ENCODE peak calls at places on chromosomes 11 and 22, in eight cellular contexts. F, W, N, P, R, I, Y and J are unnamed samples.
A peak's percentile ranks its signal among the peaks of the same experiment; 100 is the strongest.

GRCh38 chr22:41517172-41518047 is 26.9 kb downstream of the POLR3H start:
- DNase-seq in F (no peak), W (peak; percentile 43), N (peak; percentile 75), P (peak; percentile 70), R (peak; percentile 71), I (peak; percentile 71), Y (peak; percentile 27), J (peak; percentile 74)

GRCh38 chr11:1867381-1867780 is 14.5 kb downstream of the LSP1 start:
- DNase-seq in F (no peak), W (no peak), N (no peak), P (no peak), R (no peak), I (no peak), Y (no peak), J (no peak)

GRCh38 chr11:59173080-59173963 is 1.4 kb downstream of the DTX4 start:
- DNase-seq in F (peak; percentile 30), W (no peak), N (peak; percentile 36), P (no peak), R (no peak), I (peak; percentile 90), Y (peak; percentile 13), J (peak; percentile 37)

GRCh38 chr11:88016392-88017020 is 158.7 kb downstream of the RAB38 start:
- DNase-seq in F (peak; percentile 77), W (peak; percentile 88), N (peak; percentile 28), P (peak; percentile 96), R (peak; percentile 92), I (peak; percentile 75), Y (peak; percentile 78), J (peak; percentile 78)

GRCh38 chr11:67349457-67349856 is 3.9 kb downstream of the POLD4 start:
- DNase-seq in F (no peak), W (no peak), N (no peak), P (no peak), R (no peak), I (no peak), Y (no peak), J (no peak)

GRCh38 chr11:66835762-66836405 is 7.4 kb upstream of the RCE1 start:
- DNase-seq in F (peak; percentile 47), W (peak; percentile 47), N (no peak), P (no peak), R (peak; percentile 84), I (no peak), Y (no peak), J (no peak)

GRCh38 chr22:31192513-31192912 is 19.6 kb upstream of the LIMK2 start:
- DNase-seq in F (no peak), W (peak; percentile 13), N (no peak), P (no peak), R (peak; percentile 76), I (no peak), Y (no peak), J (no peak)

GRCh38 chr11:6925636-6926207 is 504 bp upstream of the ZNF215 start:
- DNase-seq in F (peak; percentile 31), W (peak; percentile 6), N (no peak), P (peak; percentile 34), R (peak; percentile 8), I (peak; percentile 42), Y (no peak), J (peak; percentile 8)

GRCh38 chr11:86812981-86813380 is 12.6 kb downstream of the PRSS23 start:
- DNase-seq in F (no peak), W (no peak), N (no peak), P (no peak), R (no peak), I (no peak), Y (no peak), J (no peak)

GRCh38 chr11:113923572-113923971 is 19.0 kb downstream of the HTR3B start:
- DNase-seq in F (no peak), W (no peak), N (no peak), P (no peak), R (no peak), I (no peak), Y (no peak), J (no peak)

GRCh38 chr11:58067685-58068084 is 36.9 kb downstream of the OR6Q1 start:
- DNase-seq in F (peak; percentile 55), W (no peak), N (no peak), P (peak; percentile 22), R (no peak), I (no peak), Y (no peak), J (no peak)

GRCh38 chr11:128116447-128117240 is 470.7 kb downstream of the ETS1 start:
- DNase-seq in F (no peak), W (peak; percentile 7), N (no peak), P (peak; percentile 11), R (peak; percentile 17), I (no peak), Y (no peak), J (peak; percentile 35)

GRCh38 chr11:22433066-22433450 is 94.9 kb downstream of the SLC17A6 start:
- DNase-seq in F (peak; percentile 78), W (no peak), N (no peak), P (no peak), R (no peak), I (no peak), Y (no peak), J (no peak)

GRCh38 chr11:130762342-130763037 is 153.8 kb downstream of the SNX19 start:
- DNase-seq in F (no peak), W (no peak), N (no peak), P (peak; percentile 50), R (no peak), I (no peak), Y (no peak), J (no peak)

GRCh38 chr11:33040127-33040861 is 922 bp downstream of the TCP11L1 start:
- DNase-seq in F (peak; percentile 56), W (no peak), N (peak; percentile 43), P (peak; percentile 15), R (peak; percentile 40), I (no peak), Y (no peak), J (peak; percentile 77)

GRCh38 chr11:91136631-91137030 is 913.8 kb upstream of the CHORDC1 start:
- DNase-seq in F (no peak), W (no peak), N (no peak), P (peak; percentile 46), R (no peak), I (no peak), Y (no peak), J (peak; percentile 58)

GRCh38 chr11:78926633-78927347 is 352.1 kb upstream of the NARS2 start:
- DNase-seq in F (peak; percentile 29), W (no peak), N (peak; percentile 60), P (peak; percentile 30), R (peak; percentile 53), I (no peak), Y (no peak), J (no peak)

GRCh38 chr11:118304227-118304808 is at the start of gene CD3E:
- DNase-seq in F (no peak), W (no peak), N (no peak), P (no peak), R (no peak), I (no peak), Y (no peak), J (no peak)

DNA sequence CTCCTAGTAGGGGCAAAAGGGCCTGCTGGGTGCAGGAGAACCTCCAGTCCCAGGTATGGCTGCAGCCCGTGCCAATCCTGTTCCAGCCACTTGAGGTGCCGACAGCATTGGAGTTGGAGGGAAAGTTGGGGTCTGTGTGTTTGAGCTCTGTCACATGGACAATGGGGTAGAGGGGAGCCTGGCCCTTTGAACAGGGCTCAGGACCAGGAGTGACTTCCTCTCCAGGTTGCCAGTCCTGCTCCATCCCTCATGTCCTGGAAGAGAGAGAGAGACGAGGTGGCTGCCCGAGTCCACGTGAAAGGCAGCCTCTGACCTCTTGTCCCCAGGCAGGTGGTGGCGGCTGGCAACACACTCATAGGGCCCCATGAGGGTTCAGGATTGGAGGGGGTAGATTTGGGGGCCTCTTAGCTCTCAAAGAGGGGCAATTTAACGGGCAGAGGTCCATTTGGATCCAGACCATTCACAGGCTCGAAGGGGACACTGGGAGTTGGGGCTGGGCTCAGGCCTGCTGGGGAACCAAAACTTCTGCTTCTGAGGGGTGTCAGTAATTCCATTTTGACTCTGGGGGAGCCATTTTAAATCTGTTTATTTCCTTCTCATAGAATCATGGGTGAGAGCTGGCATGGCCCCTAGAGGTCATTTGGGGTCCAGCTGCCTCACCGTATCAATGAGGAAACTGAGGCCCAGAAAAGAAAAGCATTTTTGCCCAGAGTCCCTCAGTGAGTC is 4.1 kb downstream of the ADORA2A start:
- DNase-seq in F (no peak), W (no peak), N (no peak), P (no peak), R (no peak), I (no peak), Y (no peak), J (no peak)
- H3K4me3 ChIP-seq in F (no peak overlapping the region), W (no peak overlapping the region), N (no peak overlapping the region), P (no peak overlapping the region), R (no peak overlapping the region), I (no peak overlapping the region), Y (no peak overlapping the region), J (no peak overlapping the region)

DNA sequence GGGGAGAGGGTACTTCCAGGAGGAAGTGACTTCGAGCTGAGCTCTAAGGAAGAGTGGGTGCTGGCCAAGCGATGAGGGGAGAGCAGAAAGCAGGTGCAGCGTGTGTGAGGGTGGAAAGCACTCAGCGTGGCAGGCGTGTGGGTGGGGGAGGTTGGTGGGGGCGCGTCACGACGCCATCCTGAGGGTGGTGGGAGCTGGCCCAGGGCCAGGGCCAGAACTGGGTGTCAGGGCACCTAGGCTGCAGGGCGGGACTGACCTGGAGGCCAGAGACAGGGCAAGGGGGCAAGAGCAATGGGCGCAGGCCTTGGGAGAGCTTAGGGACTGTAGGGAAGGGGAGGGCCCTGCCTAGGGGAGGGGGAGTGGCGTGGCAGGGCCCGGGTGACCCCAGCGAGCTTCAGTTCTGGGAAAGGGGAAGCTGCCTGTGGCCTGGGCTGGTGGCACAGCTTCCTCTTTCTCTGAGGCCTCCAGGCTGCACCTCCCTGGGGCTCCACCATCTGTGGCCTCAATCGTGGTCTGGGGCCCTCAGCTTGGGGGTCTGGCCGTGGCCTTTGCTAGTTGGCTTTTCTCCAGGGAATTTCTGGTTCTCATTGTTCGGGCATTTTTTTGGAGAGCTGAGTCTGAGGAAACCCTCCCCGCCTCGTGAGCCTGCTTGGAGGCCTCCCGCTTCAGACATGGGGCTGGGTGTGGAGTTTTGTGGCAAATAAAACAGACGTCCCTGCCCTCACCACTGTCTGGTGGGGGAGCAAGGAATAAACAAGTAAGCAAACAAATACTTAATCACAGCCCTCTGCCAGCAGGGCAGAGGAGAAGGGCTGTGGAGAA is 8.9 kb downstream of the RELT start:
- DNase-seq in F (no peak), W (no peak), N (no peak), P (no peak), R (no peak), I (no peak), Y (no peak), J (no peak)
- TF ChIP-seq CTCF in F (no peak), W (no peak), N (no peak), P (no peak), R (no peak), I (no peak), Y (no peak), J (no peak)

GRCh38 chr11:75339685-75340409 is 11.6 kb downstream of the ARRB1 start:
- DNase-seq in F (no peak), W (no peak), N (no peak), P (no peak), R (no peak), I (peak; percentile 23), Y (no peak), J (peak; percentile 80)
- H3K4me3 ChIP-seq in F (no peak overlapping the region), W (no peak overlapping the region), N (no peak overlapping the region), P (no peak overlapping the region), R (no peak overlapping the region), I (no peak overlapping the region), Y (no peak overlapping the region), J (no peak overlapping the region)

DNA sequence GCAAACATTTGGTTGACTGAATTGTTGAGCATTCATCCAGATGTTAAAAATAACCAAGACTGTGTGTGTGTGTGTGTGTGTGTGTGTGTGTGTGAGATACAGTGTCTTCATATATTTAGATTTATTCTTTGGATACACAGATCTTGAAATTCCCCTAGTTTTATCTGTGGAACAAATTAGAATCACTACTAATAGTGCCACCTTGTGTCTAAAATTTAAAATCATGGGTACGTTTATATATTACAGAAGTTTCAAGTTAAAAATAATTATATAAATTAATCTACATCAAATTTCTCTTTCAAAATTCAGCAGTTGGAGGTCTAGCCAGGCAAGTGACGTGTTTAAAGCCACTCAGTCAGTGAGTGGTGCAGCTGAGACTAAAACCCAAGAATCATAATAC is 1566.2 kb upstream of the TENM4 start:
- DNase-seq in F (peak; percentile 24), W (peak; percentile 54), N (peak; percentile 10), P (peak; percentile 63), R (peak; percentile 64), I (no peak), Y (no peak), J (peak; percentile 70)
- TF ChIP-seq CTCF in F (no peak), W (peak; percentile 10), N (peak; percentile 41), P (peak; percentile 46), R (peak; percentile 13), I (peak; percentile 39), Y (no peak), J (peak; percentile 54)